ENCODE peak calls at places on chromosomes 7 and 10, in six cellular contexts. J, S, O, G, Y and T are unnamed samples.

GRCh38 chr10:12469345-12469744 is 120.0 kb downstream of the CAMK1D start:
- DNase-seq in J (no peak), S (no peak), O (no peak), G (no peak), Y (no peak), T (no peak)

GRCh38 chr10:75773813-75774547 is 342.6 kb downstream of the LRMDA start:
- DNase-seq in J (no peak), S (no peak), O (no peak), G (no peak), Y (no peak), T (no peak)

GRCh38 chr7:102891693-102892261 is 21.0 kb upstream of the LRRC17 start:
- DNase-seq in J (no peak), S (peak), O (peak), G (peak), Y (no peak), T (no peak)

GRCh38 chr7:16479587-16479986 is 14.0 kb upstream of the SOSTDC1 start:
- DNase-seq in J (no peak), S (no peak), O (no peak), G (no peak), Y (no peak), T (no peak)

GRCh38 chr10:48294431-48294830 is 12.0 kb upstream of the MAPK8 start:
- DNase-seq in J (no peak), S (no peak), O (no peak), G (no peak), Y (no peak), T (no peak)

GRCh38 chr7:99112097-99112496 is 31.8 kb downstream of the SMURF1 start:
- DNase-seq in J (no peak), S (no peak), O (peak), G (no peak), Y (no peak), T (no peak)

GRCh38 chr7:112550468-112551060 is 69.8 kb downstream of the LSMEM1 start:
- DNase-seq in J (no peak), S (no peak), O (peak), G (no peak), Y (peak), T (peak)

GRCh38 chr7:29035044-29035740 is 77.1 kb upstream of the TRIL start:
- DNase-seq in J (no peak), S (no peak), O (no peak), G (peak), Y (no peak), T (peak)

GRCh38 chr7:151890355-151891004 is 13.6 kb upstream of the PRKAG2 start:
- DNase-seq in J (no peak), S (no peak), O (peak), G (peak), Y (no peak), T (no peak)

GRCh38 chr10:89249066-89249465 is 2.5 kb downstream of the LIPA start:
- DNase-seq in J (no peak), S (no peak), O (no peak), G (no peak), Y (no peak), T (no peak)

GRCh38 chr10:79490400-79491081 is 21.8 kb upstream of the EIF5AL1 start:
- DNase-seq in J (no peak), S (no peak), O (no peak), G (no peak), Y (no peak), T (no peak)

GRCh38 chr7:67950321-67951083 is 953.9 kb downstream of the TYW1 start:
- DNase-seq in J (no peak), S (no peak), O (peak), G (no peak), Y (no peak), T (no peak)

GRCh38 chr7:90743626-90744025 is 147.5 kb downstream of the CDK14 start:
- DNase-seq in J (no peak), S (no peak), O (no peak), G (no peak), Y (no peak), T (no peak)

GRCh38 chr10:43923328-43923727 is 274.6 kb upstream of the ZNF32 start:
- DNase-seq in J (no peak), S (no peak), O (no peak), G (no peak), Y (no peak), T (no peak)

GRCh38 chr10:88879754-88880286 is at the start of gene STAMBPL1:
- DNase-seq in J (no peak), S (peak), O (peak), G (peak), Y (no peak), T (no peak)

GRCh38 chr10:131127610-131128009 is 183.9 kb downstream of the TCERG1L start:
- DNase-seq in J (no peak), S (no peak), O (no peak), G (no peak), Y (no peak), T (no peak)

GRCh38 chr10:62665771-62666170 is 138.7 kb upstream of the ADO start:
- DNase-seq in J (no peak), S (no peak), O (no peak), G (no peak), Y (no peak), T (no peak)

GRCh38 chr7:76080211-76080610 is 32.3 kb downstream of the MDH2 start:
- DNase-seq in J (no peak), S (no peak), O (no peak), G (no peak), Y (no peak), T (no peak)

GRCh38 chr7:84194484-84195260 is at the start of gene SEMA3A:
- DNase-seq in J (peak), S (no peak), O (peak), G (peak), Y (peak), T (peak)

GRCh38 chr10:109741712-109742111 is 181.6 kb downstream of the XPNPEP1 start:
- DNase-seq in J (no peak), S (no peak), O (no peak), G (no peak), Y (peak), T (no peak)

GRCh38 chr10:109740436-109740835 is 182.9 kb downstream of the XPNPEP1 start:
- DNase-seq in J (no peak), S (no peak), O (no peak), G (no peak), Y (no peak), T (no peak)

GRCh38 chr10:109737626-109738025 is 185.7 kb downstream of the XPNPEP1 start:
- DNase-seq in J (no peak), S (no peak), O (no peak), G (no peak), Y (no peak), T (no peak)

GRCh38 chr10:109735776-109736175 is 187.5 kb downstream of the XPNPEP1 start:
- DNase-seq in J (no peak), S (no peak), O (no peak), G (no peak), Y (no peak), T (no peak)

GRCh38 chr10:109737009-109737408 is 186.3 kb downstream of the XPNPEP1 start:
- DNase-seq in J (no peak), S (no peak), O (no peak), G (no peak), Y (no peak), T (no peak)
- H3K27ac ChIP-seq in J (no peak), S (no peak), O (no peak), G (no peak), Y (no peak), T (no peak)

DNA sequence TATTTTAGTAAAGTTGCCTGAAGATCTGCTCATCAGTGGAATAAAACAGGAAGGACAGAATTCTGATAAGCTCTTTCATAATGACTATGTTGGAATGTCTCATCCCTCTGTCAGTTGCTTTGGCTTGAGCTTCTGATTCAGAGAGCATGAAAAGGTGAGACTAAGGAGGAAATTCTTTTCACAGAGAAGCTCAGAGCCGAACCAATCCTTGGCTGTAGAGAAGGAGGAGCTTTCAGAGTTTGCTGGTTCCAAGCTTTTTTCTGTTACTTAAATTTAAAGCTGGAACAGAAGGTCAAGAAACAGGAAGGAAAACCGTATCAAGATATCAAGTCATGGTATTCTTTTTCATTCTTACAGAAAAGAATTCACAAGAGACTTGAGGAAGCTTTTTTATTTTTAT is 24.0 kb downstream of the GSTO2 start:
- DNase-seq in J (no peak), S (no peak), O (no peak), G (no peak), Y (no peak), T (no peak)
- H3K27ac ChIP-seq in J (no peak), S (no peak), O (no peak), G (no peak), Y (no peak), T (peak)

DNA sequence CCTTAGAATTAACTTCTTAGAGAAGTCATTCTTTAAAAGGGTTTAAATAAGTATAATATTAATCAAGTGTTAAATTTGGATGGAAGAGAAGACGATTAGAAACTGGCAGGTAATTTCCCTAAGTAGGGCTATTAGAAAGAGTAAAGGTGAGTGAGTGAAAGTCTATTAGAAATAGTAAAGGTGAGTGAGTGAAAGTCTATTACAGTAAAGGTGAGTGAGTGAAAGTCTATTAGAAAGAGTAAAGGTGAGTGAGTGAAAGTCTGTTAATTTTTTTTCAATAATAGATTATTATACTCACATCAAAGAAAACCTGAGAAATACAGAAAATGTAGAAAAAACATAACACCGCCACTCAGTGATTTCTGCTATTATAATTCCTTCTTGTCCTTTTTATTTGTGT is 10.8 kb upstream of the HBP1 start:
- DNase-seq in J (no peak), S (no peak), O (no peak), G (no peak), Y (no peak), T (no peak)
- H3K27ac ChIP-seq in J (no peak), S (no peak), O (no peak), G (no peak), Y (no peak), T (no peak)

DNA sequence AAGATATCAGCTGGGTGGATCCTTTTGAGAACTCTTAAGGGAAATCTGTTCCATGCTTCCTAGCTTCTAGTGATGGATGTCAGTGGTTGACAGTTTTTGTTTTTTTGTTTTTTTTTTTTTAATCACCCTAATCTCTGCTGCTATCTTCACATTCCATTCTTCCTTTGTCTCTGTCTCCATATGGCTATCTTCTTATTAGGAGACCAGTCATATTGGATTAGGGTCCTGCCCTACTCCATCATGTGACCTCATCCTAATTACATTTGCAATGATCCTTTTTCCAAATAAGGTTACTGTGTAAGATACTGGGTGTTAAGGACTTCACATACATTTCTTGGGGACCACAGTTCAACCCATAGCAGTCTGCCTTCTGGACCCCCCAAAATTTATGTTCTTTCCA is 69.7 kb downstream of the MLLT10 start:
- DNase-seq in J (no peak), S (no peak), O (no peak), G (no peak), Y (no peak), T (no peak)
- H3K27ac ChIP-seq in J (no peak), S (no peak), O (no peak), G (no peak), Y (peak), T (no peak)

GRCh38 chr10:69728335-69728861 is 73.3 kb upstream of the COL13A1 start:
- DNase-seq in J (no peak), S (no peak), O (no peak), G (peak), Y (no peak), T (peak)
- H3K27ac ChIP-seq in J (no peak), S (no peak), O (no peak), G (peak), Y (no peak), T (peak)